ENCODE peak calls at places on chromosomes 16 and 17, in four cellular contexts. O is posterior cingulate gyrus; N is hippocampal formation; P is effector CD8-positive, alpha-beta T cell. D is an unnamed sample.

GRCh38 chr16:72244853-72245252 is 72.9 kb upstream of the PMFBP1 start:
- DNase-seq in O (no peak), N (no peak), P (no peak), D (no peak)

GRCh38 chr16:81940781-81941560 is 70.3 kb downstream of the SDR42E1 start:
- DNase-seq in O (no peak), N (no peak), P (no peak), D (no peak)

GRCh38 chr17:74059471-74059870 is 144.0 kb upstream of the RPL38 start:
- DNase-seq in O (peak), N (peak), P (no peak), D (no peak)

GRCh38 chr16:20923876-20924275 is 23.3 kb downstream of the LYRM1 start:
- DNase-seq in O (no peak), N (no peak), P (no peak), D (no peak)

GRCh38 chr16:17852977-17853702 is 382.4 kb upstream of the XYLT1 start:
- DNase-seq in O (no peak), N (no peak), P (no peak), D (no peak)

GRCh38 chr16:85103096-85104079 is 8.9 kb downstream of the CIBAR2 start:
- DNase-seq in O (no peak), N (no peak), P (no peak), D (no peak)

GRCh38 chr17:75514299-75515228 is 773 bp downstream of the CASKIN2 start:
- DNase-seq in O (no peak), N (no peak), P (no peak), D (no peak)

GRCh38 chr17:30271102-30271501 is 20.6 kb downstream of the BLMH start:
- DNase-seq in O (no peak), N (no peak), P (no peak), D (no peak)

GRCh38 chr16:80158766-80159165 is 382.0 kb upstream of the DYNLRB2 start:
- DNase-seq in O (no peak), N (no peak), P (no peak), D (no peak)

GRCh38 chr16:30741461-30741914 is 6.7 kb upstream of the PHKG2 start:
- DNase-seq in O (no peak), N (no peak), P (no peak), D (no peak)

GRCh38 chr17:42679001-42679491 is 2.3 kb upstream of the PLEKHH3 start:
- DNase-seq in O (no peak), N (no peak), P (peak), D (peak)

GRCh38 chr17:41308251-41308917 is 725 bp downstream of the KRTAP16-1 start:
- DNase-seq in O (no peak), N (peak), P (peak), D (peak)

GRCh38 chr17:7242717-7243576 is 698 bp upstream of the GABARAP start:
- DNase-seq in O (peak), N (peak), P (peak), D (peak)

GRCh38 chr17:16938496-16939270 is 33.2 kb downstream of the TNFRSF13B start:
- DNase-seq in O (no peak), N (no peak), P (no peak), D (no peak)

GRCh38 chr17:76382305-76382802 is 2.1 kb upstream of the SPHK1 start:
- DNase-seq in O (no peak), N (no peak), P (no peak), D (no peak)

GRCh38 chr16:75679366-75679765 is 2.6 kb upstream of the CPHXL2 start:
- DNase-seq in O (no peak), N (no peak), P (no peak), D (no peak)

GRCh38 chr17:57971572-57971971 is 16.4 kb upstream of the CUEDC1 start:
- DNase-seq in O (no peak), N (no peak), P (no peak), D (no peak)

GRCh38 chr17:43360376-43360738 is 38.4 kb upstream of the ARL4D start:
- DNase-seq in O (no peak), N (no peak), P (peak), D (peak)

GRCh38 chr16:54453863-54454262 is 167.3 kb upstream of the IRX3 start:
- DNase-seq in O (no peak), N (no peak), P (no peak), D (no peak)